ENCODE peak calls at places on chromosomes 11 and 22, in seven cellular contexts. N is body of pancreas, S is brain microvascular endothelial cell, P is GM23338, A is heart left ventricle, Q is psoas muscle, F is fibroblast of lung. W is an unnamed sample.

GRCh38 chr11:62988281-62988680 is 3.5 kb upstream of the SLC22A6 start:
- DNase-seq in N (no peak), S (no peak), P (no peak), A (no peak), Q (no peak), F (no peak), W (no peak)

GRCh38 chr11:133134561-133135173 is 397.6 kb downstream of the OPCML start:
- DNase-seq in N (peak; percentile 78), S (peak; percentile 48), P (peak; percentile 90), A (peak; percentile 55), Q (peak; percentile 32), F (peak; percentile 34), W (peak; percentile 58)

GRCh38 chr11:66188580-66188979 is 79.9 kb upstream of the RAB1B start:
- DNase-seq in N (no peak), S (peak; percentile 68), P (no peak), A (no peak), Q (no peak), F (peak; percentile 83), W (no peak)

GRCh38 chr22:50049299-50050195 is 8.6 kb downstream of the TTLL8 start:
- DNase-seq in N (no peak), S (no peak), P (no peak), A (no peak), Q (no peak), F (no peak), W (no peak)

GRCh38 chr22:24051568-24051967 is 40.5 kb downstream of the CABIN1 start:
- DNase-seq in N (no peak), S (no peak), P (no peak), A (no peak), Q (peak; percentile 37), F (no peak), W (no peak)

GRCh38 chr22:36540867-36541642 is 12.1 kb upstream of the EIF3D start:
- DNase-seq in N (no peak), S (no peak), P (peak; percentile 55), A (peak; percentile 9), Q (no peak), F (peak; percentile 69), W (no peak)

GRCh38 chr11:8959546-8960166 is 4.6 kb downstream of the TMEM9B start:
- DNase-seq in N (peak; percentile 26), S (peak; percentile 73), P (peak; percentile 91), A (no peak), Q (no peak), F (peak; percentile 80), W (no peak)

GRCh38 chr22:50201191-50202129 is 649 bp downstream of the SELENOO start:
- DNase-seq in N (peak; percentile 72), S (no peak), P (peak; percentile 52), A (no peak), Q (no peak), F (peak; percentile 13), W (no peak)

GRCh38 chr22:29609139-29609538 is 5.7 kb downstream of the NF2 start:
- DNase-seq in N (no peak), S (no peak), P (peak; percentile 52), A (no peak), Q (no peak), F (no peak), W (no peak)

GRCh38 chr22:30432520-30432919 is 7.0 kb downstream of the MTFP1 start:
- DNase-seq in N (no peak), S (no peak), P (no peak), A (no peak), Q (no peak), F (no peak), W (peak; percentile 81)

DNA sequence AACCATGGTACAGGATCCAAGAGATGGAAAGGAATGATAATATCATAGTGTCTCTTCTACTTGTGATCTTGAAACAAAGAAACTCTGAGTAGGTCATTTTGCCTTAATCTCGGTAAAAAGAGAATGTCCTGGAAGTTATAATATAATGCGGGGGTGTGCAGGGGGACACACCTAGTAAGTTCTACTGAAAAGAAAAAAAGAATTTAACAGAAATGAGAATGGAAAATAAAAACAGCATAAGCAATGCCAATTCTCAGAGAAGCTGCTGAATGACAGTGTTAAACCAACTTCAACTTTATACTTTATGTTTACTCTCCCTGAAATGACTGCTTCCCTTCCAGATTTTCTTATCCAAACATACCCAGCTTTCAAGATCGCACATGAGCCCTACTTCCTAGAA is 2.0 kb downstream of the HPS5 start:
- DNase-seq in N (no peak), S (no peak), P (no peak), A (no peak), Q (no peak), F (no peak), W (no peak)
- H3K4me3 ChIP-seq in N (no peak overlapping the region), S (no peak overlapping the region), P (peak overlapping the region; percentile 83), A (peak overlapping the region; percentile 93), Q (no peak overlapping the region), F (no peak overlapping the region), W (no peak overlapping the region)

DNA sequence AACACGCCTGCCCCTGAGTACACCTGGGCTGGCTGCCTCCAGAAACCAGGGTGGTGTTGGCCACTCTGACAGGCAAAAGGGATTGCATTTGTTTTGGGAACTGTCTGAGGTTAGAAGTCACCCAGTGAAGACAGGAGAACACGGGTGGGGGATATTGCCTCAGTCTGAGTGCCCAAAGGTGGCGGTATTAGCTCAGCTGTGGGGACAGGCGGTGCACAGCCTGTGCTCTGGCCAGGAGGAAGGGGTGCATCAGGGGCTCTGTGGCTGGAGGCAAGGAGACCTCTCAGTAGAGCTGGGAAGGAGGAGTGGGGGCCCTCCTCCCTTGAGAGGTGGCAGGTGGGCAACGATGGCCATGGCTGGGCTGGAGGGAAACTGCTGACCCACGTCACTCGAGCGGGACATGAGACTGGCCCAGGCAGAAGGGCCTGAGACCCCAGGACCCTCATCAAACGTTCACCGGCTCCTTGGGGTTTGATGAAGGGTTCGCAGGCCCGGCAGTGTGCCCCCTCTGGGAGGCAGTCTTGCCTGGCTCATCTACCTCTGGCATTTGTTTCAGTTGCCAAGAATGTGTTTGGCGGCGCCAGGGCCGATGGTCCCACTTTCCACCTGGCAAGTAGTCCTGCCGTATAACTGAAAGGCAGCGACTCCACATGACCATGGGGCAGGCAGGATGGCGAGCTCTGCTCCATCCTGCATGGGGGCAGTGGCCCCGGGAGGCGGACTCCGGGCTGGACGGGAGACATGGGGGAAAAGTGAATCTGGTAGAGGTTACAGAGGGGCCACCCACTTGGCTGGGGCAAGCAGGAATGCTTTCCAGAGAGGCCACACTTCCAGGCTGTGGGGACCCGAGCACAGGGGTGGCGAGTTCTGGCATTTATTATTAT is 52.8 kb upstream of the SMIM38 start:
- DNase-seq in N (no peak), S (no peak), P (peak; percentile 28), A (peak; percentile 42), Q (no peak), F (no peak), W (no peak)
- TF ChIP-seq CTCF in N (no peak), S (peak; percentile 27), P (peak; percentile 66), A (no peak), Q (no peak), F (peak; percentile 1), W (no peak)

DNA sequence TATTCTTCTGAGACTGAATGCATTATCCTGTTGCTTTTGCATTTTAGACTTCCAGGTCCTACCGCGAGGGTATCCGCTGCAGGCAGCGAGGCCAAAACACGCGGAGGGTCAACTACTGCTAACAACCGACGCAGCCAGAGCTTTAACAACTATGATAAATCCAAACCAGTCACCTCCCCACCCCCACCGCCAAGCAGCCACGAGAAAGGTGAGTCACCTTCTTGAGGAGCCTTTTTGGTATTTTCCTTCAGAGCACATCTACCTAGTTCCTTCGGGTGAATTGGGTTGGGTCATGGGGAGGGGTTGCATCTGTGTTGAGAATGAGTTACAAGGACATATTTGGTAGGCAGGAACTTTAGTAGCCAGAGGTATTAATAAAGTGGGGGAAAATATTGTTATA is 179.8 kb downstream of the NAV2 start:
- DNase-seq in N (no peak), S (peak; percentile 61), P (no peak), A (no peak), Q (no peak), F (peak; percentile 77), W (no peak)
- H3K36me3 ChIP-seq in N (no peaks in the 10 kb centered on the region), S (peaks cover 5% of the 10 kb centered on the region), P (peaks cover 11% of the 10 kb centered on the region), A (no peaks in the 10 kb centered on the region), Q (no peaks in the 10 kb centered on the region), F (peaks cover 7% of the 10 kb centered on the region), W (no peaks in the 10 kb centered on the region)

GRCh38 chr11:75428989-75429640 is 3.9 kb downstream of the KLHL35 start:
- DNase-seq in N (no peak), S (no peak), P (no peak), A (no peak), Q (peak; percentile 3), F (no peak), W (no peak)
- H3K4me3 ChIP-seq in N (no peak overlapping the region), S (no peak overlapping the region), P (peak overlapping the region; percentile 23), A (no peak overlapping the region), Q (peak overlapping the region; percentile 65), F (no peak overlapping the region), W (no peak overlapping the region)

W was measured in right lobe of liver.